ENCODE peak calls at places on chromosomes 16 and 17, in six cellular contexts. One of them, this sample, is unnamed.

GRCh38 chr17:7747586-7747985 is 30.0 kb downstream of the DNAH2 start:
- DNase-seq in stomach: no peak
- DNase-seq in left ventricle myocardium inferior: no peak
- DNase-seq in lower lobe of right lung: no peak
- DNase-seq in ovary: no peak
- DNase-seq in OCI-LY7: no peak
- DNase-seq in this sample: peak; percentile 50

GRCh38 chr16:81107506-81107905 is 11.3 kb upstream of the GCSH start:
- DNase-seq in ovary: no peak
- DNase-seq in stomach: no peak
- DNase-seq in lower lobe of right lung: no peak
- DNase-seq in OCI-LY7: no peak
- DNase-seq in left ventricle myocardium inferior: no peak
- DNase-seq in this sample: no peak

GRCh38 chr16:1057252-1057932 is 15.2 kb upstream of the SSTR5 start:
- DNase-seq in lower lobe of right lung: no peak
- DNase-seq in left ventricle myocardium inferior: no peak
- DNase-seq in ovary: no peak
- DNase-seq in OCI-LY7: no peak
- DNase-seq in stomach: peak; percentile 63
- DNase-seq in this sample: peak; percentile 28

GRCh38 chr17:40331743-40332641 is 23.0 kb downstream of the RARA start:
- DNase-seq in ovary: peak; percentile 96
- DNase-seq in left ventricle myocardium inferior: peak; percentile 93
- DNase-seq in lower lobe of right lung: peak; percentile 92
- DNase-seq in OCI-LY7: no peak
- DNase-seq in stomach: peak; percentile 92
- DNase-seq in this sample: peak; percentile 77

GRCh38 chr17:77101521-77102410 is 39.0 kb upstream of the SEC14L1 start:
- DNase-seq in lower lobe of right lung: no peak
- DNase-seq in OCI-LY7: no peak
- DNase-seq in ovary: no peak
- DNase-seq in stomach: no peak
- DNase-seq in left ventricle myocardium inferior: no peak
- DNase-seq in this sample: no peak

GRCh38 chr16:588639-588888 is 1.3 kb upstream of the RAB40C start:
- DNase-seq in stomach: peak; percentile 56
- DNase-seq in lower lobe of right lung: peak; percentile 79
- DNase-seq in left ventricle myocardium inferior: no peak
- DNase-seq in OCI-LY7: peak; percentile 70
- DNase-seq in ovary: peak; percentile 69
- DNase-seq in this sample: peak; percentile 72

GRCh38 chr17:83122834-83123233 is 43.4 kb downstream of the METRNL start:
- DNase-seq in OCI-LY7: no peak
- DNase-seq in stomach: no peak
- DNase-seq in left ventricle myocardium inferior: no peak
- DNase-seq in ovary: peak; percentile 12
- DNase-seq in lower lobe of right lung: peak; percentile 33
- DNase-seq in this sample: no peak

GRCh38 chr17:44348988-44349364 is 3.9 kb downstream of the GRN start:
- DNase-seq in lower lobe of right lung: no peak
- DNase-seq in left ventricle myocardium inferior: no peak
- DNase-seq in OCI-LY7: no peak
- DNase-seq in ovary: no peak
- DNase-seq in stomach: no peak
- DNase-seq in this sample: no peak

GRCh38 chr17:79575229-79575628 is 35.6 kb downstream of the RBFOX3 start:
- DNase-seq in left ventricle myocardium inferior: no peak
- DNase-seq in stomach: no peak
- DNase-seq in lower lobe of right lung: peak; percentile 11
- DNase-seq in ovary: no peak
- DNase-seq in OCI-LY7: no peak
- DNase-seq in this sample: no peak

DNA sequence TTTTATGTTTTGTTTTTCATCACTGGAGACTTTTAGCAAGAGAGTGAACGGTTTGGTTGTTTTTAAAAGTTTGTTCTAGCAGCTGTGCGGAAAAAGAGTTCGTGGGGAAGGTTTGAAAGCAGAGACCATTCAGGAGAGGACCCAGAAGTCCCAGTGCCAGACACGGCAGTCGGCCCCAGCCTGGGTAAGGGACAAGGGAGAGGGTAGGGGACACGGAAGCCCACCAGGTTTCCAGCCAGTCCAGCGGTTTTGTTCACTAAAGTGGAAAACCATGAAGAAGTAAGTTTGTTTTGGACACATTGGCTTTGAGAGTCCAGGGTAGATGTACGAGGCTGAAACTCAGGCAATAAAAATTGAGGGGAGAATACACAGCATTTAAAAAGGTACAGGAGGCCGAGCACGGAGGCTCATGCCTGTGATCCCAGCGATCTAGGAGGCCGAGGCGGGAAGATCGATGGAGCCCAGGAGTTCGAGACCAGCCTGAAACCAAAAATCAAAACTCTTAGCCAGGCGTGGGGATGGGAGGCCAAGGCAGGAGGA is 56.8 kb upstream of the RPH3AL start:
- DNase-seq in ovary: no peak
- DNase-seq in stomach: no peak
- DNase-seq in left ventricle myocardium inferior: no peak
- DNase-seq in lower lobe of right lung: no peak
- DNase-seq in OCI-LY7: no peak
- DNase-seq in this sample: no peak
- H3K4me3 ChIP-seq in ovary: peak overlapping the region; percentile 39
- H3K4me3 ChIP-seq in stomach: peak overlapping the region; percentile 36
- H3K4me3 ChIP-seq in left ventricle myocardium inferior: peak overlapping the region; percentile 93
- H3K4me3 ChIP-seq in lower lobe of right lung: peak overlapping the region; percentile 93
- H3K4me3 ChIP-seq in OCI-LY7: peak overlapping the region; percentile 70
- H3K4me3 ChIP-seq in this sample: peak overlapping the region; percentile 37

DNA sequence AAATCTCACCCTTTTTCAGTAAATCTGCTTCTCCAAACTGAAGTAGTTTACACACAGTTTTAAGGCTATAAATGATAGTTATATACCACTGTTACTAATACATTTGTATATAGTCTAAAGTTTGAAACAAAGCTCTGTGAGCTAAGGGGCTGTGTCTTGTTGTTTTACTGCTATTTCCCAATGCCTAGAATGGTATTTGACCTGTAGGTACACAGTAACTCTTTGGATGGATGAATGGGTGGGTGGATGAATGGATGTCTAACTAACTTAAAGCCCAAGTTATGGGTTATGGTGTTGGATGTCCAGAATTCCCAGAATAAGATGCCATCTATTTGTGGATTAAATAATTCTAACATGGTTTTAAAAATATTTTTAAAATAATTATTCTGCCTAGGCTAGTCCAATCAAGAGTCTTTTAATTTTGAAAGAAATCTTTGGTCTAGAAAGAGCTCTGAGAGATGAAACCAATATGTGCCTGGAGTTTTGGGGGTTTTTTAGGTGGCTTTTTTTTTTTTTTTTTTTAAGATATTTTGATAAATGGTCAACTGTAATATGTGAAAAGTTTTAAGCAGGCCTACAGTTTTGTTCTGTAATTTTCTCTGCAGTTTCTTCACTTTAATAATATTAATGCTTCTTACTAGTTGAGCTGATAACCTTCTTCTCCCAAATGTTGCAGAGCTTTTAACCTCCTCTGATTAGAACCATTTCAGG is 45.3 kb downstream of the OMG start:
- DNase-seq in left ventricle myocardium inferior: no peak
- DNase-seq in ovary: no peak
- DNase-seq in stomach: no peak
- DNase-seq in OCI-LY7: no peak
- DNase-seq in lower lobe of right lung: no peak
- DNase-seq in this sample: no peak
- H3K4me3 ChIP-seq in left ventricle myocardium inferior: no peak overlapping the region
- H3K4me3 ChIP-seq in ovary: no peak overlapping the region
- H3K4me3 ChIP-seq in stomach: no peak overlapping the region
- H3K4me3 ChIP-seq in OCI-LY7: no peak overlapping the region
- H3K4me3 ChIP-seq in lower lobe of right lung: no peak overlapping the region
- H3K4me3 ChIP-seq in this sample: no peak overlapping the region

DNA sequence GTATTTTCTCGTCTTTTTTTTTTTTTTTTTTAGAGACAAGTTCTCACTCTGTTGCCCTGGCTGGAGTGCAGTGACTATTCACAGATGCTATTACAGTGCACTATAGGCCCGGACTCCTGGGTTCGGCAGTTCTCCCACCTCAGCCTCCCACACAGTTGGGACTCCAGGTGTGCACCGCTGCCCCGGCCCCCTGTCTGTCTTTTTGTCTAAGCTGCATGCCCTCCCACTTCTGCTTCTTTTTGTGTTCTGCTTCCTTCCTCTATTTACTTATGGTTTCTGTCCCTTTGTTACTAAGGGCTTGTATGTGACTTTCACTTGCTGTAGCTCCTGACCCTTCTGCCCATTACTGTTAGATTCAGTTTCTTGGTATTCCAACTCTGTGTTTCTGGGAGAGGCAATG is 20.5 kb downstream of the SLC7A6 start:
- DNase-seq in ovary: no peak
- DNase-seq in left ventricle myocardium inferior: no peak
- DNase-seq in stomach: no peak
- DNase-seq in OCI-LY7: peak; percentile 95
- DNase-seq in lower lobe of right lung: no peak
- DNase-seq in this sample: no peak
- H3K4me3 ChIP-seq in ovary: no peak overlapping the region
- H3K4me3 ChIP-seq in left ventricle myocardium inferior: peak overlapping the region; percentile 30
- H3K4me3 ChIP-seq in stomach: no peak overlapping the region
- H3K4me3 ChIP-seq in OCI-LY7: peak overlapping the region; percentile 58
- H3K4me3 ChIP-seq in lower lobe of right lung: no peak overlapping the region
- H3K4me3 ChIP-seq in this sample: no peak overlapping the region

DNA sequence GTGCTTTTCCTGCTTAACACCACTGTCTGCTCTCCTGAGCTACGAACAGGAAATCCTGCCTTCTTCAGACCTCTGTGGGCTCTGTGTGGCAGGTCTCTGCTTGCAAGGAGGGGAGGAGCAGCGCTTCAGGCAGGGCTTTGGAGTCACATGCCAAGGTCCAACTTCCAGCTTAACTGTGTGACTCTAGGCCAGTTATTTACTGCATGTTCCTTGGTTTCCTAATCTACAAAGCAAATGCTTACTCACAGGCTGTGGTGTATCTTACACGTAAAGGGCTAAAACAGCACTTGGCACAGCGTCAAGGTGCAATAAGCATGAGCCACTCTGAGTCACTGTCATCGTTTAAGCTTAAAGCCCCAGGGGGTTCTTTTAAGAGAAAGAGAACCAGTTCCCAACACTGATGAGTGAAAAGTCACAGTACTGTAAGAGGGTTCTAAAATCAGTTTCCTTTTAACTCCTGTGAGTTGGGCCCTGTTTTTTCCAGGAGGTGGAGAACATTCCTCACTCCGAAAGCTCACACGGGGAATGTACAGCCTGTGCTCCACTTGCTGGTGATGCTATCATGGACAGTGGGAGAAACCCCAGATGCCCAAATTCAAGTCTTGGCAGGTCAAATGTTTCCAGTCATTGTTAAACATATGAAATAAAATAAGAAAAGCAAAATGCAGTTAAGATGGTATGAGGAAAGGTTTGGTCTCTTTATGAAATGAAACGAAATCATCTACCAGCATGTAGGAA is 54.1 kb upstream of the BCAR1 start:
- DNase-seq in lower lobe of right lung: no peak
- DNase-seq in ovary: peak; percentile 66
- DNase-seq in stomach: peak; percentile 78
- DNase-seq in OCI-LY7: no peak
- DNase-seq in left ventricle myocardium inferior: peak; percentile 40
- DNase-seq in this sample: peak; percentile 100
- H3K4me3 ChIP-seq in lower lobe of right lung: peak overlapping the region; percentile 24
- H3K4me3 ChIP-seq in ovary: no peak overlapping the region
- H3K4me3 ChIP-seq in stomach: no peak overlapping the region
- H3K4me3 ChIP-seq in OCI-LY7: no peak overlapping the region
- H3K4me3 ChIP-seq in left ventricle myocardium inferior: peak overlapping the region; percentile 33
- H3K4me3 ChIP-seq in this sample: no peak overlapping the region

DNA sequence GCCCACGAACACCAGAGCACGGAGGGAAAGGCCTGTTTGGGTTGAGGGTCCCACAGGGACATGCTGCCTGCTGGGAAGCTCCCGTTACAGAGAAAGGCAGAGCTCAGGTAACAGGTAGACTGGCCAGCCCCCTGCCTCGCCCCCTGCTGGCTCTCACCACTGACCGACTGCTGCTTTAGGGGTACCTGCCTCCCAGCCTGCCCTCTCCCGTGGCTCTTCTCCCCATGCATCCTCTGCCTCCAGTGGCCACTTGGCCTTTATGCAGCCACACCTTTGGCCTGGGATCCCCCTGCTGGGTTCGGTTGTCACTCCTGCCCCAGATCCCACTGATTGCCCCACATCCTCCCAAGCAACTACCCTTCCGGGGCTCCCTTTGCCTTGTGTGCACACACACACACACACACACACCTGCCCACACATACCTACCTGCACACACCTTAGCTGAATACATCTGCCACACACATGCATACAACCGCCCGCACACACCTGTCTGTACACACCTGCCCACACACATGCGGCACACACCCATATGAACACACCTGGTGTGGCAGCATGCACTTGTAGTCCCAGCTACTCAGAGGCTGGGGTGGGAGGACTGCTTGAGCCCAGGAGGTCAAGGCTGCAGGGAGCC is 7.1 kb downstream of the MCRIP1 start:
- DNase-seq in OCI-LY7: no peak
- DNase-seq in left ventricle myocardium inferior: no peak
- DNase-seq in lower lobe of right lung: no peak
- DNase-seq in stomach: no peak
- DNase-seq in ovary: no peak
- DNase-seq in this sample: no peak
- H3K4me3 ChIP-seq in OCI-LY7: no peak overlapping the region
- H3K4me3 ChIP-seq in left ventricle myocardium inferior: no peak overlapping the region
- H3K4me3 ChIP-seq in lower lobe of right lung: no peak overlapping the region
- H3K4me3 ChIP-seq in stomach: no peak overlapping the region
- H3K4me3 ChIP-seq in ovary: no peak overlapping the region
- H3K4me3 ChIP-seq in this sample: no peak overlapping the region